ENCODE peak calls at places on chromosomes 16 and 17, in ten cellular contexts. One of them, this sample, is unnamed.
A peak's percentile ranks its signal among the peaks of the same experiment; 100 is the strongest.

GRCh38 chr16:75415169-75415908 is 18.0 kb downstream of the CFDP1 start:
- DNase-seq in effector CD4-positive, alpha-beta T cell: no peak
- DNase-seq in EL: no peak
- DNase-seq in activated naive CD4-positive, alpha-beta T cell: no peak
- DNase-seq in T-cell: no peak
- DNase-seq in heart right ventricle: no peak
- DNase-seq in tibial nerve: no peak
- DNase-seq in CD8-positive, alpha-beta T cell: no peak
- DNase-seq in AG08396: no peak
- DNase-seq in AG04449: no peak
- DNase-seq in this sample: no peak

GRCh38 chr16:8173111-8173644 is 417.1 kb downstream of the TMEM114 start:
- DNase-seq in effector CD4-positive, alpha-beta T cell: no peak
- DNase-seq in EL: peak; percentile 3
- DNase-seq in activated naive CD4-positive, alpha-beta T cell: no peak
- DNase-seq in T-cell: no peak
- DNase-seq in heart right ventricle: peak; percentile 52
- DNase-seq in tibial nerve: peak; percentile 22
- DNase-seq in CD8-positive, alpha-beta T cell: peak; percentile 10
- DNase-seq in AG08396: peak; percentile 35
- DNase-seq in AG04449: no peak
- DNase-seq in this sample: peak; percentile 51

GRCh38 chr16:68668266-68668665 is 23.2 kb downstream of the CDH3 start:
- DNase-seq in effector CD4-positive, alpha-beta T cell: no peak
- DNase-seq in EL: peak; percentile 87
- DNase-seq in activated naive CD4-positive, alpha-beta T cell: no peak
- DNase-seq in T-cell: no peak
- DNase-seq in heart right ventricle: no peak
- DNase-seq in tibial nerve: no peak
- DNase-seq in CD8-positive, alpha-beta T cell: no peak
- DNase-seq in AG08396: no peak
- DNase-seq in AG04449: no peak
- DNase-seq in this sample: no peak

GRCh38 chr16:31402687-31403086 is 9.6 kb downstream of the ITGAD start:
- DNase-seq in effector CD4-positive, alpha-beta T cell: no peak
- DNase-seq in EL: peak; percentile 44
- DNase-seq in activated naive CD4-positive, alpha-beta T cell: no peak
- DNase-seq in T-cell: no peak
- DNase-seq in heart right ventricle: no peak
- DNase-seq in tibial nerve: no peak
- DNase-seq in CD8-positive, alpha-beta T cell: no peak
- DNase-seq in AG08396: no peak
- DNase-seq in AG04449: no peak
- DNase-seq in this sample: no peak

GRCh38 chr16:75252049-75252864 is 833 bp upstream of the BCAR1 start:
- DNase-seq in effector CD4-positive, alpha-beta T cell: no peak
- DNase-seq in EL: no peak
- DNase-seq in activated naive CD4-positive, alpha-beta T cell: no peak
- DNase-seq in T-cell: no peak
- DNase-seq in heart right ventricle: no peak
- DNase-seq in tibial nerve: no peak
- DNase-seq in CD8-positive, alpha-beta T cell: no peak
- DNase-seq in AG08396: no peak
- DNase-seq in AG04449: no peak
- DNase-seq in this sample: no peak

GRCh38 chr17:29007456-29008455 is 1.9 kb upstream of the SEZ6 start:
- DNase-seq in effector CD4-positive, alpha-beta T cell: no peak
- DNase-seq in EL: peak; percentile 70
- DNase-seq in activated naive CD4-positive, alpha-beta T cell: no peak
- DNase-seq in T-cell: no peak
- DNase-seq in heart right ventricle: no peak
- DNase-seq in tibial nerve: no peak
- DNase-seq in CD8-positive, alpha-beta T cell: no peak
- DNase-seq in AG08396: peak; percentile 70
- DNase-seq in AG04449: no peak
- DNase-seq in this sample: no peak

GRCh38 chr17:58541249-58541648 is 26.8 kb upstream of the MTMR4 start:
- DNase-seq in effector CD4-positive, alpha-beta T cell: no peak
- DNase-seq in EL: no peak
- DNase-seq in activated naive CD4-positive, alpha-beta T cell: no peak
- DNase-seq in T-cell: no peak
- DNase-seq in heart right ventricle: no peak
- DNase-seq in tibial nerve: no peak
- DNase-seq in CD8-positive, alpha-beta T cell: no peak
- DNase-seq in AG08396: no peak
- DNase-seq in AG04449: no peak
- DNase-seq in this sample: no peak

GRCh38 chr17:56570199-56570598 is 23.3 kb upstream of the NOG start:
- DNase-seq in effector CD4-positive, alpha-beta T cell: no peak
- DNase-seq in EL: peak; percentile 43
- DNase-seq in activated naive CD4-positive, alpha-beta T cell: no peak
- DNase-seq in T-cell: no peak
- DNase-seq in heart right ventricle: no peak
- DNase-seq in tibial nerve: no peak
- DNase-seq in CD8-positive, alpha-beta T cell: no peak
- DNase-seq in AG08396: no peak
- DNase-seq in AG04449: no peak
- DNase-seq in this sample: no peak

GRCh38 chr17:2042355-2042929 is 620 bp downstream of the OVCA2 start:
- DNase-seq in effector CD4-positive, alpha-beta T cell: no peak
- DNase-seq in EL: no peak
- DNase-seq in activated naive CD4-positive, alpha-beta T cell: no peak
- DNase-seq in T-cell: no peak
- DNase-seq in heart right ventricle: no peak
- DNase-seq in tibial nerve: no peak
- DNase-seq in CD8-positive, alpha-beta T cell: no peak
- DNase-seq in AG08396: no peak
- DNase-seq in AG04449: no peak
- DNase-seq in this sample: no peak

GRCh38 chr16:52618753-52619497 is 72.0 kb upstream of the TOX3 start:
- DNase-seq in effector CD4-positive, alpha-beta T cell: no peak
- DNase-seq in EL: no peak
- DNase-seq in activated naive CD4-positive, alpha-beta T cell: no peak
- DNase-seq in T-cell: no peak
- DNase-seq in heart right ventricle: no peak
- DNase-seq in tibial nerve: no peak
- DNase-seq in CD8-positive, alpha-beta T cell: no peak
- DNase-seq in AG08396: no peak
- DNase-seq in AG04449: no peak
- DNase-seq in this sample: no peak

GRCh38 chr16:84306564-84306963 is 11.9 kb downstream of the WFDC1 start:
- DNase-seq in effector CD4-positive, alpha-beta T cell: no peak
- DNase-seq in EL: no peak
- DNase-seq in activated naive CD4-positive, alpha-beta T cell: no peak
- DNase-seq in T-cell: no peak
- DNase-seq in heart right ventricle: no peak
- DNase-seq in tibial nerve: no peak
- DNase-seq in CD8-positive, alpha-beta T cell: no peak
- DNase-seq in AG08396: no peak
- DNase-seq in AG04449: no peak
- DNase-seq in this sample: no peak

GRCh38 chr17:56608941-56609340 is 15.4 kb downstream of the NOG start:
- DNase-seq in effector CD4-positive, alpha-beta T cell: no peak
- DNase-seq in EL: no peak
- DNase-seq in activated naive CD4-positive, alpha-beta T cell: no peak
- DNase-seq in T-cell: no peak
- DNase-seq in heart right ventricle: no peak
- DNase-seq in tibial nerve: no peak
- DNase-seq in CD8-positive, alpha-beta T cell: no peak
- DNase-seq in AG08396: no peak
- DNase-seq in AG04449: no peak
- DNase-seq in this sample: no peak

GRCh38 chr16:76385831-76386230 is 108.6 kb downstream of the CNTNAP4 start:
- DNase-seq in effector CD4-positive, alpha-beta T cell: no peak
- DNase-seq in EL: no peak
- DNase-seq in activated naive CD4-positive, alpha-beta T cell: no peak
- DNase-seq in T-cell: no peak
- DNase-seq in heart right ventricle: no peak
- DNase-seq in tibial nerve: no peak
- DNase-seq in CD8-positive, alpha-beta T cell: no peak
- DNase-seq in AG08396: no peak
- DNase-seq in AG04449: no peak
- DNase-seq in this sample: no peak

GRCh38 chr16:4217246-4218131 is 24.4 kb downstream of the SRL start:
- DNase-seq in effector CD4-positive, alpha-beta T cell: no peak
- DNase-seq in EL: no peak
- DNase-seq in activated naive CD4-positive, alpha-beta T cell: no peak
- DNase-seq in T-cell: no peak
- DNase-seq in heart right ventricle: peak; percentile 75
- DNase-seq in tibial nerve: no peak
- DNase-seq in CD8-positive, alpha-beta T cell: no peak
- DNase-seq in AG08396: peak; percentile 22
- DNase-seq in AG04449: no peak
- DNase-seq in this sample: no peak

This sample was measured in occipital lobe.